ENCODE peak calls at places on chromosomes 12 and 14, in ten cellular contexts. N is fibroblast of lung, P is HCT116, T is IMR-90, J is osteoblast, H is OCI-LY7, K is H1, C is HepG2, L is mesendoderm, S is GM23338. R is an unnamed sample.
A peak's percentile ranks its signal among the peaks of the same experiment; 100 is the strongest.

GRCh38 chr14:72714094-72714493 is 179.8 kb downstream of the DPF3 start:
- DNase-seq in L (no peak), S (no peak), C (no peak), K (no peak), P (no peak), J (no peak), N (no peak), H (no peak), T (no peak), R (no peak)

GRCh38 chr14:68548194-68549056 is 244.4 kb downstream of the ZFP36L1 start:
- DNase-seq in J (peak; percentile 88), N (peak; percentile 99), H (no peak), L (peak; percentile 68), C (no peak), P (peak; percentile 82), S (peak; percentile 15), T (peak; percentile 98), K (no peak), R (peak; percentile 92)

GRCh38 chr12:6946033-6946919 is 2.5 kb downstream of the C12orf57 start:
- DNase-seq in N (no peak), J (no peak), S (peak; percentile 95), T (no peak), P (peak; percentile 96), L (peak; percentile 99), C (peak; percentile 96), H (peak; percentile 80), K (no peak), R (no peak)

GRCh38 chr12:84676787-84677186 is 235.8 kb downstream of the SLC6A15 start:
- DNase-seq in S (no peak), K (no peak), J (no peak), C (no peak), N (no peak), H (no peak), T (no peak), L (no peak), P (no peak), R (no peak)

GRCh38 chr12:104823985-104824441 is 134.1 kb downstream of the SLC41A2 start:
- DNase-seq in T (no peak), P (peak; percentile 22), K (no peak), H (no peak), N (no peak), L (no peak), C (no peak), J (peak; percentile 17), S (no peak), R (no peak)

GRCh38 chr12:57260366-57260765 is 9.4 kb upstream of the STAC3 start:
- DNase-seq in L (no peak), K (no peak), C (no peak), N (no peak), S (no peak), H (no peak), J (no peak), T (no peak), P (no peak), R (no peak)

GRCh38 chr14:75578099-75578785 is at the start of gene FLVCR2:
- DNase-seq in L (peak; percentile 77), C (peak; percentile 44), J (peak; percentile 88), P (no peak), T (peak; percentile 49), K (no peak), S (peak; percentile 76), N (peak; percentile 61), H (no peak), R (no peak)

GRCh38 chr12:2190896-2191533 is 138.2 kb downstream of the CACNA1C start:
- DNase-seq in J (no peak), N (no peak), P (no peak), C (no peak), H (no peak), T (no peak), K (no peak), S (no peak), L (no peak), R (no peak)

GRCh38 chr12:23431006-23431405 is 518.5 kb downstream of the SOX5 start:
- DNase-seq in N (peak; percentile 63), C (no peak), J (no peak), P (no peak), K (no peak), S (no peak), T (no peak), H (no peak), L (no peak), R (no peak)

GRCh38 chr12:18283776-18284175 is 22.5 kb downstream of the PIK3C2G start:
- DNase-seq in J (no peak), S (peak; percentile 35), T (no peak), L (peak; percentile 69), P (no peak), H (no peak), C (no peak), N (no peak), K (no peak), R (no peak)

GRCh38 chr14:79627058-79627457 is 584.2 kb downstream of the DIO2 start:
- DNase-seq in P (no peak), J (no peak), S (no peak), T (no peak), C (no peak), L (no peak), N (no peak), H (no peak), K (no peak), R (no peak)

GRCh38 chr12:31853977-31854376 is 105.2 kb upstream of the RESF1 start:
- DNase-seq in P (no peak), S (no peak), L (no peak), C (peak; percentile 83), K (no peak), H (no peak), J (no peak), N (no peak), T (no peak), R (no peak)

GRCh38 chr12:129186952-129187351 is 333.7 kb downstream of the GLT1D1 start:
- DNase-seq in L (peak; percentile 74), H (peak; percentile 1), K (no peak), C (no peak), S (peak; percentile 40), T (no peak), N (no peak), P (no peak), J (no peak), R (no peak)

GRCh38 chr12:53867216-53868012 is 71.2 kb upstream of the HOXC13 start:
- DNase-seq in K (no peak), L (peak; percentile 96), S (peak; percentile 76), T (no peak), J (no peak), P (no peak), N (no peak), H (no peak), C (peak; percentile 14), R (no peak)

GRCh38 chr14:30445852-30446251 is 113.1 kb upstream of the G2E3 start:
- DNase-seq in J (no peak), H (no peak), L (no peak), K (no peak), S (no peak), T (no peak), C (no peak), N (no peak), P (no peak), R (no peak)
- H3K4me2 ChIP-seq in J (no peak overlapping the region), H (no peak overlapping the region), L (no peak overlapping the region), K (no peak overlapping the region), S (no peak overlapping the region), T (no peak overlapping the region), C (no peak overlapping the region), N (no peak overlapping the region), P (no peak overlapping the region), R (no peak overlapping the region)

GRCh38 chr12:15710860-15711510 is 78.2 kb downstream of the EPS8 start:
- DNase-seq in S (no peak), H (no peak), J (no peak), C (no peak), L (no peak), T (no peak), P (no peak), N (no peak), K (no peak), R (no peak)

GRCh38 chr12:15712160-15712559 is 77.0 kb downstream of the EPS8 start:
- DNase-seq in L (no peak), T (no peak), J (no peak), C (no peak), N (no peak), K (no peak), H (no peak), S (no peak), P (no peak), R (no peak)

GRCh38 chr12:15714256-15714655 is 74.9 kb downstream of the EPS8 start:
- DNase-seq in P (no peak), H (no peak), S (no peak), N (no peak), L (no peak), K (no peak), T (no peak), J (no peak), C (no peak), R (no peak)

GRCh38 chr12:15709524-15709923 is 79.7 kb downstream of the EPS8 start:
- DNase-seq in J (no peak), C (no peak), L (no peak), N (no peak), T (no peak), K (no peak), H (no peak), P (no peak), S (peak; percentile 49), R (no peak)

DNA sequence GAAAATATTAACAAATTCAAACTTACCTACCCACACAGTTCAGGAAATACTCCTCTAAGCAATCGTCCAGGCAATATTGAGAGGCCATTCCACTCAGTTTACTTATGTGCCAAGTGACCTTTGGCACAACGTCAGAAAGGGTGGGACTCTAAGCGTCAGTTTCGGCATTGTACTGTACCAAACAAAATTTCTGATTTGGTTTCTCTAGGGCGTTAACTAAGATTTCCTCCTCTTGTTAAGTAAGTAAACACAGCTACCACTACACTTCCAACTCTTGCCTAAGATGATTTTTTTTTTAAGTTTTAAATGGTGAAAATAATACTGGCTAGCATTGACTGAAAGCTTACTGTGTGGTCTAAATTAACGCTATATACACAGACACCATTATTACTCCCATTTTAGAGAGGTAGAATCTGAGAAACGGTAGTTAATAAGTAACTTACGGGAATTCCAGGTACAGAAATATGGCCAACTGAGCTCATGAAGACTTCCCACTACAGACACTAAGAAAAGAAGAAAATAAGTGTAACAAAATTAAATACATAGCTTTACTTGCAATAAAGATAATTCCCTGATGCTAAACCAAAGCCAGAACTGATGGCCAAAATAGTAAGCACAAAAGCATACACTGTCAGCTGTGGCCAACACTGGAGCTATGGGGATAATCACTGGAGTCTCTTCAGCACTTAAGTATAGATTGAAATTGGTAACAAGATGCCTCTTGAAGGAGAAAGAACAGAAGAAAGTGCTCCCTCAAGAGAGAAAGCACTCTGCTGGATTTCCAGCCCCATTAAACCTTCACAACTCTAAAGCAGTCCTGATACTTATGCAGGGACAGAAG is 76.1 kb downstream of the EPS8 start:
- DNase-seq in L (no peak), P (no peak), N (no peak), T (no peak), K (no peak), C (peak; percentile 86), H (no peak), S (no peak), J (no peak), R (no peak)
- H3K27ac ChIP-seq in L (no peak overlapping the region), P (no peak overlapping the region), N (no peak overlapping the region), T (no peak overlapping the region), K (no peak overlapping the region), C (peak overlapping the region; percentile 84), H (no peak overlapping the region), S (no peak overlapping the region), J (peak overlapping the region; percentile 40), R (no peak overlapping the region)

GRCh38 chr14:103815253-103815652 is 32.1 kb downstream of the PPP1R13B start:
- DNase-seq in S (no peak), L (no peak), K (no peak), T (no peak), J (no peak), C (no peak), N (no peak), P (no peak), H (no peak), R (no peak)
- H3K4me2 ChIP-seq in S (no peak overlapping the region), L (no peak overlapping the region), K (no peak overlapping the region), T (no peak overlapping the region), J (no peak overlapping the region), C (no peak overlapping the region), N (no peak overlapping the region), P (no peak overlapping the region), H (no peak overlapping the region), R (no peak overlapping the region)

GRCh38 chr12:96054262-96054645 is 18.9 kb upstream of the LTA4H start:
- DNase-seq in C (no peak), L (no peak), S (no peak), P (no peak), J (no peak), N (no peak), K (no peak), T (no peak), H (no peak), R (no peak)
- H3K27ac ChIP-seq in C (no peak overlapping the region), L (no peak overlapping the region), S (no peak overlapping the region), P (no peak overlapping the region), J (no peak overlapping the region), N (no peak overlapping the region), K (no peak overlapping the region), T (no peak overlapping the region), H (no peak overlapping the region), R (no peak overlapping the region)